ENCODE peak calls at places on chromosomes 4 and X, in ten cellular contexts. K is SK-N-DZ; F is suprapubic skin; H is hepatocyte; P is activated CD8-positive, alpha-beta memory T cell treated with anti-CD3 and anti-CD28 coated beads for 24 hours; M is C1 segment of cervical spinal cord; V is colonic mucosa; C is NCI-H2029 treated with DMSO at 0.1 percent for 48 hours; Z is choroid plexus epithelial cell; R is activated CD4-positive, CD25-positive, alpha-beta regulatory T cell. T is an unnamed sample.
A peak's percentile ranks its signal among the peaks of the same experiment; 100 is the strongest.

GRCh38 chrX:43663173-43663572 is 7.1 kb downstream of the MAOA start:
- DNase-seq in K (no peak), F (no peak), H (no peak), P (no peak), M (no peak), V (no peak), C (no peak), Z (no peak), R (no peak), T (no peak)

GRCh38 chr4:73434311-73434710 is 1.7 kb upstream of the AFP start:
- DNase-seq in K (no peak), F (no peak), H (no peak), P (no peak), M (no peak), V (no peak), C (no peak), Z (peak; percentile 37), R (no peak), T (no peak)

GRCh38 chrX:40088299-40088625 is 9.5 kb downstream of the BCOR start:
- DNase-seq in K (no peak), F (no peak), H (no peak), P (no peak), M (no peak), V (no peak), C (no peak), Z (no peak), R (no peak), T (no peak)

GRCh38 chr4:161252520-161253141 is 911.2 kb downstream of the FSTL5 start:
- DNase-seq in K (peak; percentile 37), F (no peak), H (peak; percentile 21), P (no peak), M (no peak), V (no peak), C (peak; percentile 9), Z (peak; percentile 53), R (no peak), T (no peak)

GRCh38 chr4:104394409-104394813 is 100.3 kb downstream of the CXXC4 start:
- DNase-seq in K (peak; percentile 57), F (no peak), H (no peak), P (no peak), M (no peak), V (no peak), C (peak; percentile 30), Z (no peak), R (no peak), T (no peak)

GRCh38 chrX:15820106-15821073 is 30.1 kb downstream of the ZRSR2 start:
- DNase-seq in K (no peak), F (no peak), H (no peak), P (no peak), M (no peak), V (no peak), C (no peak), Z (no peak), R (no peak), T (no peak)

GRCh38 chr4:1406946-1407656 is 859 bp upstream of the NKX1-1 start:
- DNase-seq in K (no peak), F (no peak), H (no peak), P (peak; percentile 53), M (no peak), V (peak; percentile 14), C (no peak), Z (no peak), R (no peak), T (no peak)

GRCh38 chr4:111689731-111690130 is 455.5 kb upstream of the FAM241A start:
- DNase-seq in K (no peak), F (no peak), H (no peak), P (no peak), M (no peak), V (no peak), C (no peak), Z (peak; percentile 1), R (no peak), T (no peak)

GRCh38 chr4:4673070-4673469 is 131.2 kb upstream of the STX18 start:
- DNase-seq in K (peak; percentile 13), F (peak; percentile 72), H (peak; percentile 32), P (no peak), M (no peak), V (peak; percentile 69), C (no peak), Z (no peak), R (no peak), T (no peak)

GRCh38 chrX:84865113-84865512 is 138.6 kb upstream of the APOOL start:
- DNase-seq in K (no peak), F (no peak), H (no peak), P (no peak), M (no peak), V (peak; percentile 22), C (no peak), Z (peak; percentile 5), R (no peak), T (no peak)

GRCh38 chrX:53116101-53116500 is 22.2 kb downstream of the KANTR start:
- DNase-seq in K (no peak), F (no peak), H (no peak), P (no peak), M (no peak), V (no peak), C (no peak), Z (peak; percentile 78), R (no peak), T (no peak)

T was measured in stimulated activated CD4-positive, alpha-beta T cell treated with anti-CD3 and anti-CD28 coated beads, Interleukin-15, amount 100 ng/mL, for 1 hour.